ENCODE peak calls at places on chromosomes 11 and 22, in seven cellular contexts. L is epithelial cell of esophagus; J is stimulated activated naive B cell treated with anti-CD40 and anti-IgM and Interleukin-4, amounts not matched to agents 10 μg/mL and 1 μg/mL and 100 μg/mL, for 72 hours; O is Karpas-422; I is astrocyte of the cerebellum; W is erythroblast; P is NCI-H2081. Y is an unnamed sample.

GRCh38 chr22:40605676-40606250 is 30.8 kb downstream of the MRTFA start:
- DNase-seq in L (no peak), J (no peak), O (no peak), I (no peak), W (no peak), P (no peak), Y (no peak)

GRCh38 chr22:26956346-26956745 is 299.0 kb downstream of the MIAT start:
- DNase-seq in L (no peak), J (no peak), O (no peak), I (no peak), W (no peak), P (no peak), Y (no peak)

GRCh38 chr11:66302656-66303055 is 11.0 kb downstream of the TMEM151A start:
- DNase-seq in L (no peak), J (no peak), O (peak; percentile 55), I (no peak), W (no peak), P (no peak), Y (no peak)

GRCh38 chr22:17113600-17113999 is 7.6 kb downstream of the TMEM121B start:
- DNase-seq in L (no peak), J (no peak), O (no peak), I (no peak), W (no peak), P (no peak), Y (no peak)

GRCh38 chr22:27213766-27214581 is 556.6 kb downstream of the MIAT start:
- DNase-seq in L (no peak), J (no peak), O (no peak), I (peak; percentile 53), W (no peak), P (no peak), Y (no peak)

GRCh38 chr11:126564588-126564987 is 209.1 kb downstream of the ST3GAL4 start:
- DNase-seq in L (no peak), J (no peak), O (no peak), I (no peak), W (no peak), P (no peak), Y (no peak)

GRCh38 chr22:48407256-48407955 is 1420.3 kb downstream of the BRD1 start:
- DNase-seq in L (no peak), J (no peak), O (no peak), I (no peak), W (no peak), P (no peak), Y (no peak)

GRCh38 chr11:60182546-60183330 is at the start of gene MS4A6A:
- DNase-seq in L (peak; percentile 57), J (no peak), O (no peak), I (no peak), W (no peak), P (no peak), Y (no peak)

GRCh38 chr11:100831929-100832480 is 144.9 kb downstream of the ARHGAP42 start:
- DNase-seq in L (peak; percentile 11), J (no peak), O (no peak), I (no peak), W (no peak), P (no peak), Y (no peak)

GRCh38 chr11:27203077-27203476 is 159.9 kb downstream of the CCDC34 start:
- DNase-seq in L (no peak), J (no peak), O (no peak), I (no peak), W (no peak), P (no peak), Y (no peak)

GRCh38 chr11:45092901-45093760 is 53.3 kb upstream of the PRDM11 start:
- DNase-seq in L (peak; percentile 15), J (no peak), O (no peak), I (peak; percentile 43), W (peak; percentile 18), P (no peak), Y (peak; percentile 28)

GRCh38 chr11:86726118-86726748 is 53.8 kb upstream of the ME3 start:
- DNase-seq in L (peak; percentile 89), J (no peak), O (no peak), I (no peak), W (no peak), P (no peak), Y (no peak)

GRCh38 chr11:64245797-64246623 is 733 bp downstream of the PPP1R14B start:
- DNase-seq in L (peak; percentile 99), J (peak; percentile 62), O (peak; percentile 86), I (no peak), W (peak; percentile 81), P (peak; percentile 25), Y (peak; percentile 54)

GRCh38 chr11:46345131-46345597 is 2.1 kb upstream of the DGKZ start:
- DNase-seq in L (peak; percentile 92), J (no peak), O (peak; percentile 55), I (no peak), W (no peak), P (no peak), Y (no peak)

GRCh38 chr22:24142241-24142640 is 39.0 kb upstream of the SUSD2 start:
- DNase-seq in L (peak; percentile 64), J (no peak), O (no peak), I (no peak), W (no peak), P (no peak), Y (no peak)

Y was measured in non-pigmented ciliary epithelial cell.